ENCODE peak calls at places on chromosome 3, in ten cellular contexts. F, G, O, B, K, V, Z, C, L and E are unnamed samples.
A peak's percentile ranks its signal among the peaks of the same experiment; 100 is the strongest.

GRCh38 chr3:110752307-110752706 is 319.3 kb upstream of the NECTIN3 start:
- DNase-seq in F (no peak), G (no peak), O (no peak), B (no peak), K (no peak), V (no peak), Z (no peak), C (no peak), L (no peak), E (no peak)

GRCh38 chr3:172071780-172072179 is 32.4 kb downstream of the FNDC3B start:
- DNase-seq in F (no peak), G (no peak), O (no peak), B (no peak), K (no peak), V (no peak), Z (no peak), C (no peak), L (no peak), E (no peak)

GRCh38 chr3:146865175-146865755 is 260.1 kb upstream of the PLSCR5 start:
- DNase-seq in F (no peak), G (peak; percentile 13), O (no peak), B (no peak), K (no peak), V (no peak), Z (no peak), C (no peak), L (no peak), E (no peak)

GRCh38 chr3:49199244-49199899 is 28.0 kb downstream of the KLHDC8B start:
- DNase-seq in F (peak; percentile 97), G (no peak), O (peak; percentile 96), B (no peak), K (peak; percentile 95), V (no peak), Z (no peak), C (peak; percentile 83), L (peak; percentile 99), E (no peak)

GRCh38 chr3:110246796-110247369 is 824.7 kb upstream of the NECTIN3 start:
- DNase-seq in F (no peak), G (no peak), O (no peak), B (no peak), K (no peak), V (no peak), Z (no peak), C (no peak), L (no peak), E (no peak)

GRCh38 chr3:51434746-51435323 is 43.8 kb downstream of the RBM15B start:
- DNase-seq in F (no peak), G (peak; percentile 71), O (peak; percentile 37), B (peak; percentile 47), K (no peak), V (peak; percentile 5), Z (peak; percentile 45), C (no peak), L (peak; percentile 30), E (no peak)

GRCh38 chr3:196590279-196590678 is 21.8 kb downstream of the FBXO45 start:
- DNase-seq in F (no peak), G (no peak), O (no peak), B (no peak), K (no peak), V (no peak), Z (no peak), C (no peak), L (no peak), E (no peak)

GRCh38 chr3:4821975-4822374 is 157.3 kb upstream of the BHLHE40 start:
- DNase-seq in F (no peak), G (no peak), O (no peak), B (peak; percentile 78), K (no peak), V (no peak), Z (no peak), C (no peak), L (no peak), E (no peak)

GRCh38 chr3:184338538-184338945 is 1.1 kb downstream of the FAM131A start:
- DNase-seq in F (peak; percentile 89), G (peak; percentile 85), O (peak; percentile 89), B (no peak), K (peak; percentile 96), V (no peak), Z (no peak), C (peak; percentile 75), L (peak; percentile 92), E (no peak)

GRCh38 chr3:137988152-137988551 is 21.8 kb upstream of the CLDN18 start:
- DNase-seq in F (no peak), G (peak; percentile 72), O (no peak), B (no peak), K (no peak), V (peak; percentile 89), Z (no peak), C (no peak), L (no peak), E (no peak)

GRCh38 chr3:113245775-113246174 is 34.4 kb downstream of the BOC start:
- DNase-seq in F (no peak), G (no peak), O (peak; percentile 67), B (no peak), K (no peak), V (no peak), Z (no peak), C (no peak), L (peak; percentile 50), E (no peak)

GRCh38 chr3:23106641-23107040 is 96.5 kb upstream of the UBE2E2 start:
- DNase-seq in F (no peak), G (no peak), O (no peak), B (no peak), K (no peak), V (no peak), Z (no peak), C (no peak), L (no peak), E (no peak)

GRCh38 chr3:38038447-38038911 is 529 bp upstream of the DLEC1 start:
- DNase-seq in F (no peak), G (no peak), O (no peak), B (peak; percentile 66), K (no peak), V (no peak), Z (no peak), C (no peak), L (no peak), E (no peak)

GRCh38 chr3:56801597-56802410 is at the start of gene ARHGEF3:
- DNase-seq in F (peak; percentile 95), G (peak; percentile 95), O (peak; percentile 83), B (peak; percentile 81), K (peak; percentile 87), V (no peak), Z (peak; percentile 54), C (peak; percentile 95), L (peak; percentile 90), E (no peak)

GRCh38 chr3:38112378-38112761 is 24.6 kb downstream of the ACAA1 start:
- DNase-seq in F (no peak), G (no peak), O (no peak), B (no peak), K (peak; percentile 51), V (no peak), Z (no peak), C (no peak), L (no peak), E (no peak)

GRCh38 chr3:23748398-23749110 is 57.2 kb upstream of the UBE2E1 start:
- DNase-seq in F (no peak), G (no peak), O (peak; percentile 43), B (no peak), K (no peak), V (no peak), Z (no peak), C (no peak), L (no peak), E (peak; percentile 35)

GRCh38 chr3:140943781-140944547 is 2.3 kb downstream of the SLC25A36 start:
- DNase-seq in F (no peak), G (no peak), O (no peak), B (no peak), K (no peak), V (no peak), Z (no peak), C (no peak), L (no peak), E (no peak)
- H3K4me3 ChIP-seq in F (peak overlapping the region; percentile 79), G (peak overlapping the region; percentile 93), O (peak overlapping the region; percentile 93), B (no peak overlapping the region), K (peak overlapping the region; percentile 90), V (peak overlapping the region; percentile 94), Z (no peak overlapping the region), C (peak overlapping the region; percentile 84), L (no peak overlapping the region), E (peak overlapping the region; percentile 95)

GRCh38 chr3:86051058-86051457 is 939.9 kb downstream of the VGLL3 start:
- DNase-seq in F (no peak), G (peak; percentile 42), O (no peak), B (no peak), K (no peak), V (no peak), Z (no peak), C (no peak), L (no peak), E (no peak)

GRCh38 chr3:86046436-86047328 is 944.3 kb downstream of the VGLL3 start:
- DNase-seq in F (no peak), G (no peak), O (no peak), B (no peak), K (no peak), V (no peak), Z (no peak), C (no peak), L (no peak), E (no peak)

DNA sequence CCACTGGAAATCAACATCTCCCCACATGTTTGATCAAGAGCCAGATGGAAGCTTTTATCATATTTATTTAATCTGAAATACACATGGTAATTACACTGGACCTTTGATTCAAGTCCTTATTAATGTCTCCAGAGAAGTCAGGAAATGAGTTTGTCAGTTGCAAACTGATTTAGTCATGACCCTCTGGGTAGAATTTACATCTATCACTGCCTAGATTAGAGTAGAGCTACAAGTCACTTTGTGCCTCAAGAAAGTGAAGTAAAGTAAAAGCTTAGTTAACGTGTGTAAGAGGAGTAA is 943.7 kb downstream of the VGLL3 start:
- DNase-seq in F (no peak), G (no peak), O (no peak), B (no peak), K (no peak), V (no peak), Z (no peak), C (no peak), L (no peak), E (no peak)
- H3K27ac ChIP-seq in F (no peak overlapping the region), G (no peak overlapping the region), O (no peak overlapping the region), B (no peak overlapping the region), K (no peak overlapping the region), V (no peak overlapping the region), Z (no peak overlapping the region), C (no peak overlapping the region), L (no peak overlapping the region), E (no peak overlapping the region)

GRCh38 chr3:53082736-53083135 is 36.9 kb upstream of the SFMBT1 start:
- DNase-seq in F (no peak), G (no peak), O (no peak), B (no peak), K (no peak), V (no peak), Z (no peak), C (no peak), L (no peak), E (no peak)
- H3K4me3 ChIP-seq in F (no peak overlapping the region), G (no peak overlapping the region), O (no peak overlapping the region), B (no peak overlapping the region), K (no peak overlapping the region), V (no peak overlapping the region), Z (no peak overlapping the region), C (no peak overlapping the region), L (no peak overlapping the region), E (no peak overlapping the region)

DNA sequence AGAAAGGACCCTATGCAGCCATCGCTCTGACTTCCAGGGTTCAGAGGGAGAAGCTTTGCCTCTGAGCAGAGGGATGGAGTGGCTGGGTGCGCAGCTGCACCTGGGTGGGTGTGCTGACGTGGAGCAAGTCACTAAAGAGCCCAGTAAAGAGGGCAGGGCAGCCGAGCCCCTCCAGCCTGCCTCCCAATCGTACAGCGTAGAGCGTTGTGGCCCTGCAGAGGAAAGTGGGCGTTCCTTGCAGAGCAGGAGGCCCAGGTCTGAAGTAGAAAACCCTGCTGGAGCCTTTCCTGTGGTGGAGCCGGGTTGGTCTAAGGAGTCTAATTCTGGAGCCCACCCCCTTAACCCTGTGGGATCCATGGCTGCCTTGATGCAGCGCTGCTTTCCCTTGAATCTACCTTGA is 61.0 kb downstream of the ABTB1 start:
- DNase-seq in F (peak; percentile 56), G (no peak), O (no peak), B (no peak), K (no peak), V (no peak), Z (no peak), C (no peak), L (peak; percentile 18), E (no peak)
- H3K27ac ChIP-seq in F (no peak overlapping the region), G (no peak overlapping the region), O (peak overlapping the region; percentile 82), B (no peak overlapping the region), K (no peak overlapping the region), V (peak overlapping the region; percentile 97), Z (no peak overlapping the region), C (no peak overlapping the region), L (no peak overlapping the region), E (no peak overlapping the region)